ENCODE peak calls at places on chromosomes 16 and 17, in four cellular contexts. I is cardiac muscle cell; R is CD8-positive, alpha-beta T cell; A is mammary epithelial cell. N is an unnamed sample.
A peak's percentile ranks its signal among the peaks of the same experiment; 100 is the strongest.

GRCh38 chr17:75241996-75242460 is 19.4 kb downstream of the GGA3 start:
- DNase-seq in A (no peak), I (no peak), R (no peak), N (no peak)

GRCh38 chr17:728911-729310 is 3.5 kb upstream of the TLCD3A start:
- DNase-seq in R (no peak), I (no peak), A (peak; percentile 98), N (no peak)

GRCh38 chr17:55343900-55344513 is 77.6 kb downstream of the MMD start:
- DNase-seq in R (no peak), A (no peak), I (no peak), N (no peak)

GRCh38 chr17:74962622-74963394 is 9.8 kb downstream of the HID1 start:
- DNase-seq in A (no peak), I (no peak), R (no peak), N (no peak)

GRCh38 chr17:80187493-80187892 is 17.7 kb downstream of the CARD14 start:
- DNase-seq in R (no peak), A (peak; percentile 45), I (no peak), N (no peak)

GRCh38 chr16:22253272-22253671 is 43.9 kb upstream of the POLR3E start:
- DNase-seq in A (no peak), I (no peak), R (no peak), N (no peak)

GRCh38 chr16:85151603-85152413 is 39.5 kb upstream of the CIBAR2 start:
- DNase-seq in R (no peak), A (peak; percentile 76), I (no peak), N (peak; percentile 61)

GRCh38 chr16:4661661-4662060 is 31.7 kb upstream of the NUDT16L1 start:
- DNase-seq in A (peak; percentile 55), I (no peak), R (no peak), N (no peak)

GRCh38 chr17:45857977-45858708 is 13.5 kb downstream of the SPPL2C start:
- DNase-seq in R (no peak), I (peak; percentile 85), A (peak; percentile 24), N (no peak)

GRCh38 chr16:87542531-87543102 is 49.8 kb upstream of the ZCCHC14 start:
- DNase-seq in I (no peak), A (no peak), R (no peak), N (no peak)

GRCh38 chr17:59333845-59334244 is 2.4 kb downstream of the YPEL2 start:
- DNase-seq in I (peak; percentile 67), A (no peak), R (no peak), N (no peak)

GRCh38 chr17:4110152-4110551 is 32.7 kb downstream of the ZZEF1 start:
- DNase-seq in A (peak; percentile 38), I (no peak), R (no peak), N (peak; percentile 34)

GRCh38 chr17:66383353-66383752 is 80.9 kb downstream of the PRKCA start:
- DNase-seq in R (no peak), A (no peak), I (no peak), N (peak; percentile 81)

GRCh38 chr17:69018687-69019086 is 42.0 kb downstream of the ABCA9 start:
- DNase-seq in R (no peak), A (no peak), I (no peak), N (no peak)

GRCh38 chr17:72134560-72135399 is 14.0 kb downstream of the SOX9 start:
- DNase-seq in R (no peak), A (no peak), I (no peak), N (no peak)

GRCh38 chr17:40522250-40522960 is 21.0 kb upstream of the TNS4 start:
- DNase-seq in A (no peak), I (no peak), R (no peak), N (no peak)

GRCh38 chr17:73196500-73196899 is 3.6 kb downstream of the COG1 start:
- DNase-seq in R (no peak), A (no peak), I (peak; percentile 57), N (no peak)

GRCh38 chr17:73342057-73342522 is 30.3 kb upstream of the CDC42EP4 start:
- DNase-seq in R (no peak), I (peak; percentile 35), A (peak; percentile 96), N (no peak)

GRCh38 chr17:22138861-22139469 is 446.6 kb downstream of the KCNJ18 start:
- DNase-seq in I (no peak), A (no peak), R (no peak), N (no peak)

GRCh38 chr17:16222406-16222805 is 5.4 kb downstream of the PIGL start:
- DNase-seq in R (no peak), I (no peak), A (no peak), N (no peak)

GRCh38 chr17:14301761-14302401 is 1.0 kb downstream of the HS3ST3B1 start:
- DNase-seq in R (peak; percentile 81), I (peak; percentile 47), A (peak; percentile 58), N (no peak)

GRCh38 chr17:58328195-58329034 is at the start of gene TSPOAP1:
- DNase-seq in R (peak; percentile 90), I (no peak), A (no peak), N (no peak)

GRCh38 chr16:59848314-59848713 is 1114.2 kb upstream of the GOT2 start:
- DNase-seq in I (no peak), A (no peak), R (no peak), N (no peak)

GRCh38 chr17:48429638-48430586 is at the start of gene SKAP1:
- DNase-seq in A (no peak), R (peak; percentile 82), I (no peak), N (no peak)

GRCh38 chr16:67672306-67672705 is 5.7 kb downstream of the C16orf86 start:
- DNase-seq in I (no peak), A (no peak), R (no peak), N (no peak)

GRCh38 chr17:69567130-69567529 is 152.6 kb downstream of the MAP2K6 start:
- DNase-seq in I (peak; percentile 72), R (no peak), A (no peak), N (no peak)

GRCh38 chr17:16995930-16996329 is 24.0 kb upstream of the TNFRSF13B start:
- DNase-seq in I (no peak), R (no peak), A (no peak), N (no peak)

GRCh38 chr16:29231231-29231630 is 175.3 kb downstream of the NPIPB11 start:
- DNase-seq in A (no peak), R (peak; percentile 44), I (no peak), N (no peak)

GRCh38 chr16:47888142-47888541 is 267.7 kb downstream of the ABCC12 start:
- DNase-seq in I (no peak), R (no peak), A (peak; percentile 40), N (no peak)

GRCh38 chr17:34226011-34226410 is 29.1 kb upstream of the CCL2 start:
- DNase-seq in I (no peak), R (no peak), A (no peak), N (peak; percentile 78)

GRCh38 chr16:29806641-29807425 is 504 bp downstream of the MAZ start:
- DNase-seq in I (peak; percentile 62), R (peak; percentile 76), A (peak; percentile 50), N (no peak)

GRCh38 chr17:42224651-42225050 is 30.4 kb upstream of the GHDC start:
- DNase-seq in R (no peak), I (no peak), A (no peak), N (no peak)

GRCh38 chr16:30551781-30552180 is 6.4 kb downstream of the ZNF764 start:
- DNase-seq in A (no peak), R (peak; percentile 70), I (no peak), N (no peak)

GRCh38 chr17:36632916-36633846 is 31.8 kb downstream of the MRM1 start:
- DNase-seq in I (no peak), A (no peak), R (no peak), N (no peak)

GRCh38 chr16:86377251-86378022 is 132.9 kb upstream of the FOXF1 start:
- DNase-seq in R (no peak), I (peak; percentile 85), A (no peak), N (no peak)

GRCh38 chr16:53061701-53062159 is 6.9 kb downstream of the CHD9 start:
- DNase-seq in A (no peak), I (no peak), R (no peak), N (no peak)
- H3K4me3 ChIP-seq in A (no peak overlapping the region), I (no peak overlapping the region), R (no peak overlapping the region), N (no peak overlapping the region)

DNA sequence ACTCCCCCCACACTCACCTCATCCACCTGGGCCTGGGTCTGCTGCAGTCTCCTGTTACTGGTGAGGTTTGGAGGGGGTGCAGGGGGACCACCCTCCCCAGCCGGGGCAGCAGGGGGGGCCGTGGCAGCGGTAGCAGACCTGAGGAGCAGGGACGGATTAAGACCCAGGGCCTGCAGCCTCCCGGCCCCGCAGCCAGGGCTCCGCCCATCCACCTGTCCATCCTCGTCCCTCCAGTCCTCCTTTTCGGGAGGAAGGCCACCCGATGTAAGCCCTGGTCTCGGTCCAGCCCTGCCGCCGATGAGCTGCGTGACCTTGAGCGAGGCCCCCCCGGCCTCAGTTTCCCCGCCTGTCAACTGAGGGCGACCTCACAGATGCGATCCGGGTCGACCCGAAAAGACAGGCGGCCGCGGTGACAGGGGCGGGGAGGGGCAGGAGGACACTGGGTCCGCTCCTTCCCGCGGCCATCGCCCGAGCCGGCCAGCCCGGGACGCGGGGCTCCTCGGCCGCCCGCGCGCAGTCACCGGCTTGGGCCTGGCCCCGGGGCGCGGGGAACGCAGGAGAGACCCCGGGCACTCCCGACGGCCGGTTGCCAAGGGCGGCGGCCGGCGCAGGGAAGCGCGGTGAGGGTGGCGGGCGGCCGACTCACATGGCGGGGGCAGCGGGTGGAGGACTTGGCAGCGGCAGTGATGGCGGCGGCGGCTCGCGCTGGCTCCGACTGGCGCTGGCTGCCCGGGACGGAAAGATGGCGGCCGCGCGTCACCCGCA is at the start of gene VAMP2:
- DNase-seq in R (peak; percentile 91), A (peak; percentile 66), I (peak; percentile 87), N (no peak)
- TF ChIP-seq CTCF in R (no peak), A (no peak), I (no peak), N (peak; percentile 1)

GRCh38 chr17:7315570-7316243 is 547 bp upstream of the GPS2 start:
- DNase-seq in R (no peak), A (peak; percentile 21), I (no peak), N (no peak)
- H3K36me3 ChIP-seq in R (peaks cover 55% of the 10 kb centered on the region), A (peaks cover 29% of the 10 kb centered on the region), I (peaks cover 48% of the 10 kb centered on the region), N (peaks cover 46% of the 10 kb centered on the region)

GRCh38 chr17:82318772-82319606 is 1.6 kb upstream of the CD7 start:
- DNase-seq in A (no peak), I (no peak), R (no peak), N (no peak)

GRCh38 chr17:82316651-82317393 is 586 bp downstream of the CD7 start:
- DNase-seq in R (no peak), I (no peak), A (no peak), N (no peak)

GRCh38 chr17:82318169-82318498 is 726 bp upstream of the CD7 start:
- DNase-seq in A (no peak), I (no peak), R (no peak), N (no peak)

GRCh38 chr17:82315703-82316358 is 1.6 kb downstream of the CD7 start:
- DNase-seq in R (peak; percentile 81), A (no peak), I (no peak), N (no peak)

DNA sequence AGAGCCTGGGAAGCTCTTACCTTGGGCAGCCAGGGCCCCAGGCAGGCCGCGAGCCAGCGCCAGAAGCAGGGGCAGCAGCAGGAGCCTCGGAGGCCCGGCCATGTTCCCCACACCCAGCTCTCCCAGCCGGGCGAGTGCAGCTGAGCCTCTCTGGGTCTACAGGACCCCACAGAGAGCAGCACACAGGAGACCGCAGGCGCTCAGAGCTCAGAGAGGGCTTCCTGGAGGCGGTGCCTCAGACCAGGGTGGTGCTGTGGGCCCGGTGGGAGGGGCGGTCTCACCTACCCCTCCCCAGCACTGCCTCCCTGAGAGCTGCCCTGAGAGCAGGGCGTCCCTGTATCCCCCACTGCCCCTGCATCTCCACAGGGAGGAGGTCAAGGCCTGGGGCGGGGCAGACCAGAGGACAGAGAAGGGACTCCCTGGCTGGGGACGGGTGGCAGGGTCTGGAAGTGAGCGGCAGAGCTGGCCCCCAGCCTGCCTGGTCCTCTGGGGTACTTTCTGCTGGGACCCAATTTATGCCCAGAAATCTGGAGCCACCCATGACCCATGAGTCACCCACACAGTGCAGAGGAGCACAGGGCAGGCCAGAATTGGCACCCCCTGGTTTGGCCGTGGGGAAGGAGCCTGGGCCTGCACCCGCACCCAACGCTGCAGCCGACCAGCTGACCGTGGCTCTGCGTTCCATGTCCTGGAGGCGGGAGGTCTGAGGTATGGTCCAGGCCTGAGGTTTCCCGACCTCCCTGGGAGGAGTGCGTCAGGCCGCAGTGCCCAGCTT is at the start of gene CD7:
- DNase-seq in A (no peak), R (peak; percentile 82), I (no peak), N (no peak)
- H3K4me3 ChIP-seq in A (no peak within 1 kb of the TSS), R (peak within 1 kb of the TSS; percentile 90), I (no peak within 1 kb of the TSS), N (no peak within 1 kb of the TSS)